ENCODE peak calls at places on chromosomes 12 and 14, in ten cellular contexts. Z is Peyer's patch, A is psoas muscle, D is stomach, G is kidney epithelial cell, V is lung, F is AG04450, Q is heart right ventricle, S is pancreas, H is HCT116. I is an unnamed sample. For H3K27me3, the result is how much of the 10 kb centered on the place peaks cover.

GRCh38 chr14:42159138-42159537 is 552.5 kb downstream of the LRFN5 start:
- DNase-seq in S (no peak), F (no peak), H (no peak), Q (no peak), V (no peak), Z (no peak), D (no peak), G (no peak), A (no peak), I (no peak)

GRCh38 chr12:79690156-79690605 is 583 bp downstream of the PAWR start:
- DNase-seq in F (no peak), H (no peak), Q (no peak), D (peak), V (no peak), A (peak), S (no peak), Z (peak), G (no peak), I (peak)

GRCh38 chr12:110689601-110690430 is 901 bp upstream of the HVCN1 start:
- DNase-seq in A (peak), G (no peak), Q (peak), V (no peak), Z (peak), F (no peak), D (peak), S (no peak), H (no peak), I (peak)

GRCh38 chr12:11695321-11695720 is 45.8 kb downstream of the ETV6 start:
- DNase-seq in D (no peak), S (no peak), V (no peak), G (no peak), Q (no peak), A (no peak), Z (no peak), H (no peak), F (no peak), I (peak)

GRCh38 chr14:30214456-30215090 is 286.9 kb upstream of the PRKD1 start:
- DNase-seq in Z (no peak), D (no peak), V (no peak), A (no peak), S (no peak), H (peak), G (peak), F (peak), Q (no peak), I (no peak)

GRCh38 chr12:5685935-5686334 is 254.0 kb downstream of the NTF3 start:
- DNase-seq in D (no peak), S (no peak), Z (no peak), Q (no peak), G (no peak), V (no peak), A (no peak), F (no peak), H (no peak), I (no peak)

GRCh38 chr14:65850429-65851145 is 438.1 kb downstream of the FUT8 start:
- DNase-seq in A (no peak), F (no peak), Z (peak), S (no peak), V (no peak), H (no peak), D (no peak), G (no peak), Q (no peak), I (no peak)

GRCh38 chr14:73743431-73743931 is 29.3 kb upstream of the PNMA1 start:
- DNase-seq in H (no peak), F (no peak), V (peak), Z (peak), G (no peak), Q (no peak), S (no peak), D (no peak), A (peak), I (peak)

GRCh38 chr14:104186575-104186974 is 48.2 kb downstream of the KIF26A start:
- DNase-seq in Q (no peak), Z (no peak), G (no peak), D (no peak), S (no peak), V (no peak), F (no peak), A (no peak), H (no peak), I (no peak)

GRCh38 chr12:24768415-24768814 is 180.5 kb downstream of the BCAT1 start:
- DNase-seq in F (no peak), Q (no peak), V (no peak), S (no peak), G (no peak), A (no peak), H (no peak), D (no peak), Z (no peak), I (no peak)

GRCh38 chr14:90275820-90276219 is 19.5 kb downstream of the PSMC1 start:
- DNase-seq in V (no peak), G (no peak), Z (no peak), Q (no peak), S (no peak), F (no peak), D (no peak), A (no peak), H (no peak), I (no peak)

GRCh38 chr12:26124491-26125450 is at the start of gene BHLHE41:
- DNase-seq in S (peak), H (no peak), Z (peak), G (no peak), Q (peak), F (no peak), D (peak), V (peak), A (peak), I (peak)

GRCh38 chr12:56374726-56375597 is 12.3 kb upstream of the APOF start:
- DNase-seq in V (no peak), A (no peak), S (no peak), F (no peak), H (no peak), G (peak), D (no peak), Z (no peak), Q (no peak), I (no peak)

GRCh38 chr12:8697476-8698131 is at the start of gene RIMKLB:
- DNase-seq in Z (peak), H (no peak), Q (peak), S (peak), D (peak), G (no peak), F (no peak), V (peak), A (peak), I (peak)

GRCh38 chr12:94973202-94973601 is 30.3 kb downstream of the NDUFA12 start:
- DNase-seq in S (no peak), D (no peak), A (no peak), F (peak), G (no peak), H (no peak), V (no peak), Q (no peak), Z (no peak), I (no peak)

GRCh38 chr12:42609605-42610004 is 20.1 kb upstream of the PRICKLE1 start:
- DNase-seq in Q (no peak), D (no peak), V (no peak), S (no peak), G (no peak), Z (no peak), F (no peak), H (no peak), A (no peak), I (no peak)

GRCh38 chr14:58428011-58428807 is 690 bp downstream of the KIAA0586 start:
- DNase-seq in F (no peak), Z (no peak), H (peak), G (no peak), A (no peak), S (no peak), V (no peak), D (no peak), Q (no peak), I (no peak)

GRCh38 chr14:62189698-62190097 is 427.5 kb downstream of the SNAPC1 start:
- DNase-seq in Z (no peak), H (no peak), V (no peak), A (no peak), S (no peak), F (no peak), Q (no peak), D (no peak), G (no peak), I (no peak)

GRCh38 chr12:66140726-66141125 is 10.2 kb upstream of the LLPH start:
- DNase-seq in F (no peak), G (no peak), Q (no peak), A (no peak), V (no peak), Z (no peak), H (no peak), S (no peak), D (no peak), I (no peak)

GRCh38 chr14:58645641-58646040 is 7.9 kb downstream of the DACT1 start:
- DNase-seq in S (no peak), Q (no peak), G (no peak), A (no peak), Z (no peak), D (no peak), F (no peak), H (no peak), V (no peak), I (no peak)

GRCh38 chr12:118058881-118059644 is 1.9 kb downstream of the WSB2 start:
- DNase-seq in D (no peak), H (no peak), S (no peak), V (no peak), A (no peak), G (no peak), Q (no peak), Z (no peak), F (no peak), I (no peak)

DNA sequence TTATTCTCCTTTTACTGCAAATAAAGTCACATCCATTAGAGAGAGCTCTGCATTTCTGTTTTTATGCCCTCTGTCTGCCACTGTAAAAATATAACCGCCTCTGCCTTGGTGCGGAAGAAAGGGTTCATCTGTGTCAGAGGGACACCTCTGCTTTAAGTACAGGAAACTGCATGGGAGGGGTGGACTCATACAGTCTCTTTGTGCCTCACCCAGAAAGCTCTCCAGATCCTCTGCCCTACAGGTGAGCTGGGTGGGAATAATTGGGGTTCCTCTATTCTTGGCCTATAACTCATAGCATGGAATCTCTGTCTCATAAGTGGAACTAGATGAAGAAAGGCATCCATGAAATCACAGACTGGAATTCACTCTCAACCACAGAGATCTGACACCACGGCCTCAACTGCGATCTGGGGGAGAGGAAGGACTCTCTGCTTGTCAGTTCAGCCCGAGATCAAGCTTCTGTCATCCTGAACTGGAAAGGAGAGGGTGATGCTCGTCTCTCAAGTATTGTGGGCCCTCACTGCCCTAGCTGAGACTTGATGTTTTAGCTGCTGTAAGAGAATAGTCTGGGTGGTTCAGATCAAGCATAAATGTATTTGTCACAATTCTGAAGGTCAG is 702.3 kb downstream of the TMEM121 start:
- DNase-seq in F (no peak), H (no peak), G (no peak), D (no peak), Z (no peak), Q (no peak), V (no peak), S (no peak), A (no peak), I (no peak)
- H3K4me3 ChIP-seq in F (no peak), H (no peak), G (no peak), D (no peak), Z (no peak), Q (no peak), V (no peak), S (no peak), A (no peak), I (no peak)

DNA sequence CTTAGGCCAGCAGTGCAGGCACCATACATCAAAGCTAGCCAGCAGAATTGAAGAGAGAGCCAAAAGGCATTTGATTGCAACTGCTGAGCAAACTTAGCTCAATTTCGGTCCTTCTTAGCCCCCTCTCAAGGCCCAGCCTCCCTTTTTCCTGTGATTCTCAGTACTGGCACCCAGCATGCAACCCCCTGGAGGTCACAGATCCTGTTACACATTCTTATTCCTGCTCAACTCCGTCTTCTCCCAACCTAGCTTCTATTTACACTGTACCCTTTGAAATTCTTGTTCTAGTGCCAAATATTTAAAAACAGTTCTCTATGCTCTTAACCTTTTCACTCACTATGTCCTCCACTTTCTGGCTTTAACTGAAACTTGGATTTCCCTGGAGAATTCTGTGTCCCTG is 131.3 kb upstream of the CPSF6 start:
- DNase-seq in D (no peak), Z (no peak), S (no peak), H (no peak), A (no peak), F (no peak), G (no peak), V (peak), Q (no peak), I (no peak)
- TF ChIP-seq CTCF in D (no peak), Z (no peak), S (no peak), H (no peak), A (no peak), F (no peak), G (no peak), V (no peak), Q (no peak), I (no peak)

GRCh38 chr12:107845980-107846659 is 71.6 kb downstream of the ASCL4 start:
- DNase-seq in A (no peak), V (no peak), Z (no peak), D (peak), G (no peak), S (no peak), F (no peak), Q (no peak), H (no peak), I (no peak)

GRCh38 chr12:107847830-107848229 is 73.3 kb downstream of the ASCL4 start:
- DNase-seq in V (no peak), G (no peak), D (no peak), S (no peak), Q (no peak), F (no peak), H (no peak), Z (no peak), A (no peak), I (no peak)

GRCh38 chr12:107844312-107844921 is 69.9 kb downstream of the ASCL4 start:
- DNase-seq in F (no peak), H (no peak), A (peak), Z (no peak), S (peak), G (no peak), V (no peak), Q (no peak), D (peak), I (no peak)

GRCh38 chr12:107845226-107845979 is 70.9 kb downstream of the ASCL4 start:
- DNase-seq in Q (no peak), A (no peak), Z (no peak), D (no peak), G (no peak), S (peak), F (no peak), H (no peak), V (no peak), I (no peak)

DNA sequence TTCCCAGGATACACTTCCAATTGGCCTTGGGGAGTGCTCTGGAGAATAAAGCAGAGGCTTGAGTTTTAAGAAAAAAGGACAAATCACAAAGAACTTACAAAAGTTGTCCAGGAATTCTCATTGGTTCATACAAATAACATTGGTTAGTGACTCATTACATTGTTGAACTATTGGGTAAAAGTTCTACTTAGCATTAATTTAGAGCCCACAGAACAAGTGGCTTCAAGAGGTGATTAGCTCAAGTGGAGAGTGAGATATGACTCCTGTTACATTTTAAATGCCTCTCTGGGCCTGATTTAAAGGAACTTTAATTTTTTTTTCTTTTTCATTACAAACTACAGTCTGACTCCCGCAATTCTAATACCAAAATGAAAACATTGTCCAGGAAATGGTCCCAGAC is 72.9 kb downstream of the ASCL4 start:
- DNase-seq in H (no peak), F (no peak), D (no peak), V (no peak), S (no peak), Z (no peak), G (no peak), Q (no peak), A (no peak), I (no peak)
- H3K27me3 ChIP-seq in H (under half), F (under half), D (under half), V (under half), S (under half), Z (under half), G (under half), Q (half or more), A (under half), I (under half)

GRCh38 chr12:108712164-108712924 is 19.0 kb downstream of the CORO1C start:
- DNase-seq in Z (no peak), D (no peak), G (no peak), F (no peak), S (no peak), V (no peak), H (no peak), A (no peak), Q (no peak), I (no peak)
- H3K4me3 ChIP-seq in Z (no peak), D (no peak), G (no peak), F (no peak), S (no peak), V (no peak), H (no peak), A (no peak), Q (no peak), I (no peak)

DNA sequence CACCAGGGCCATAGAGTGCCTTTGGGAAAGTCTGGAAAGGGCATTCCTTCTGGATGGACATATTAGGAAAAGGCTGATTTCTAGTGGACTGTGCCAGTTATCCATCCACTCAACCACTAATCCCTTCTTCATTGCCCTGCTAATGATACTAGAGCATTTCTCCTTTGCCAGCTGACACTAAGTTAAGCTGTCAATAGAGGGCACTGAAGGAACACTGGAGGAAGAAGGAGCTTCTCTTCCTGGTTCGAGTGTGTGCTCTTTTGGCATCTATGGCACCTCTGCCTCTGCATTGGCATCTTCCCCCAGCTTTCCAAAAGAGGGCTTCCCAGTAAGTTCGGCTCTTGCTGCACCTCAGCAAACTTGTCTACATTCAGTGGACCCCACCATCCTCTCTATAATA is 165.4 kb downstream of the DERA start:
- DNase-seq in S (no peak), F (no peak), D (no peak), G (peak), A (no peak), V (no peak), Z (no peak), H (peak), Q (no peak), I (no peak)
- TF ChIP-seq CTCF in S (no peak), F (peak), D (no peak), G (peak), A (no peak), V (no peak), Z (no peak), H (peak), Q (peak), I (no peak)

I was measured in ovary.